ENCODE peak calls at places on chromosome 1, in ten cellular contexts. U is DMS153; H is activated CD4-positive, alpha-beta T cell treated with anti-CD3 and anti-CD28 coated beads, Interleukin-2, amount 50 U/mL, for 1 hour; W is GM10248; P is WTC11; C is ureter; T is fibroblast of pulmonary artery; F is naive thymus-derived CD8-positive, alpha-beta T cell; G is activated naive CD4-positive, alpha-beta T cell; Y is NCI-H774. N is an unnamed sample.

GRCh38 chr1:78472251-78472620 is 18.5 kb upstream of the PTGFR start:
- DNase-seq in G (no peak), F (no peak), W (no peak), U (no peak), H (no peak), P (no peak), T (no peak), C (no peak), Y (no peak), N (no peak)

GRCh38 chr1:201570886-201571624 is 32.1 kb downstream of the NAV1 start:
- DNase-seq in T (no peak), P (peak; percentile 3), G (no peak), Y (no peak), H (no peak), W (no peak), F (no peak), U (peak; percentile 38), C (no peak), N (no peak)

GRCh38 chr1:114671011-114671938 is 1.4 kb upstream of the DENND2C start:
- DNase-seq in H (no peak), T (peak; percentile 31), G (no peak), C (no peak), P (no peak), U (no peak), W (peak; percentile 26), F (no peak), Y (no peak), N (no peak)

GRCh38 chr1:192747942-192748341 is 60.9 kb upstream of the RGS2 start:
- DNase-seq in C (no peak), Y (no peak), P (no peak), G (no peak), F (no peak), H (no peak), U (no peak), T (peak; percentile 82), W (no peak), N (no peak)

GRCh38 chr1:109254621-109255096 is 5.3 kb downstream of the CELSR2 start:
- DNase-seq in Y (no peak), F (no peak), G (no peak), C (no peak), W (no peak), T (no peak), H (no peak), P (no peak), U (no peak), N (no peak)

GRCh38 chr1:224879404-224879803 is 50.1 kb upstream of the DNAH14 start:
- DNase-seq in C (no peak), T (peak; percentile 75), F (no peak), H (no peak), P (no peak), U (no peak), W (no peak), G (no peak), Y (no peak), N (no peak)

GRCh38 chr1:202691846-202692245 is 18.4 kb downstream of the SYT2 start:
- DNase-seq in H (no peak), Y (no peak), C (no peak), T (no peak), G (no peak), P (no peak), F (no peak), U (peak; percentile 56), W (no peak), N (no peak)

GRCh38 chr1:12052008-12052573 is 11.0 kb upstream of the TNFRSF8 start:
- DNase-seq in W (peak; percentile 86), G (no peak), T (peak; percentile 61), F (no peak), P (no peak), U (no peak), H (no peak), Y (no peak), C (peak; percentile 65), N (no peak)

GRCh38 chr1:24484208-24484607 is 18.4 kb upstream of the RCAN3 start:
- DNase-seq in G (no peak), C (no peak), U (no peak), Y (no peak), P (no peak), T (no peak), H (no peak), F (no peak), W (no peak), N (no peak)

GRCh38 chr1:93471284-93471683 is 23.4 kb downstream of the FNBP1L start:
- DNase-seq in C (no peak), T (no peak), W (no peak), H (no peak), G (no peak), F (no peak), Y (no peak), U (no peak), P (peak; percentile 28), N (no peak)

GRCh38 chr1:215005656-215006335 is 76.7 kb upstream of the KCNK2 start:
- DNase-seq in H (no peak), W (no peak), U (no peak), G (no peak), F (no peak), Y (no peak), T (no peak), C (no peak), P (no peak), N (no peak)

GRCh38 chr1:230303822-230304221 is 122.3 kb downstream of the PGBD5 start:
- DNase-seq in T (peak; percentile 81), F (no peak), H (no peak), P (no peak), Y (no peak), U (peak; percentile 94), G (no peak), C (no peak), W (no peak), N (no peak)

GRCh38 chr1:180213401-180214177 is 16.5 kb upstream of the LHX4 start:
- DNase-seq in T (no peak), F (no peak), G (no peak), P (peak; percentile 65), C (no peak), W (peak; percentile 71), H (no peak), U (no peak), Y (no peak), N (no peak)

GRCh38 chr1:32972814-32973428 is 8.3 kb upstream of the RNF19B start:
- DNase-seq in U (peak; percentile 54), H (no peak), W (no peak), G (no peak), T (peak; percentile 46), Y (peak; percentile 78), P (peak; percentile 80), F (no peak), C (peak; percentile 66), N (no peak)

GRCh38 chr1:34412597-34413392 is 236.1 kb downstream of the C1orf94 start:
- DNase-seq in T (no peak), W (no peak), G (no peak), Y (no peak), P (no peak), H (no peak), U (no peak), F (no peak), C (peak; percentile 18), N (no peak)

GRCh38 chr1:2968471-2968881 is 52.8 kb upstream of the ACTRT2 start:
- DNase-seq in P (no peak), G (no peak), T (no peak), C (no peak), Y (no peak), U (peak; percentile 83), F (no peak), W (no peak), H (no peak), N (no peak)

GRCh38 chr1:65195495-65196417 is 47.8 kb downstream of the AK4 start:
- DNase-seq in F (no peak), T (peak; percentile 92), C (no peak), H (no peak), P (no peak), Y (no peak), W (no peak), U (no peak), G (no peak), N (no peak)

GRCh38 chr1:242524571-242525359 is at the start of gene PLD5:
- DNase-seq in F (no peak), U (peak; percentile 63), C (no peak), H (no peak), T (no peak), W (no peak), Y (peak; percentile 68), P (peak; percentile 59), G (no peak), N (no peak)

GRCh38 chr1:211497489-211498045 is 5.6 kb upstream of the RD3 start:
- DNase-seq in P (no peak), Y (peak; percentile 33), F (no peak), C (no peak), W (no peak), T (no peak), H (no peak), U (no peak), G (no peak), N (no peak)

GRCh38 chr1:198681831-198682756 is 43.3 kb downstream of the PTPRC start:
- DNase-seq in W (peak; percentile 62), T (peak; percentile 95), P (no peak), Y (peak; percentile 30), H (peak; percentile 64), G (peak; percentile 37), C (peak; percentile 63), U (peak; percentile 56), F (peak; percentile 93), N (peak; percentile 37)

GRCh38 chr1:109807822-109808680 is 44.3 kb upstream of the EPS8L3 start:
- DNase-seq in H (no peak), C (no peak), Y (no peak), U (no peak), T (no peak), W (no peak), G (no peak), F (no peak), P (no peak), N (no peak)

GRCh38 chr1:32199717-32200072 is 700 bp upstream of the CCDC28B start:
- DNase-seq in T (no peak), Y (peak; percentile 45), W (no peak), G (no peak), C (no peak), P (no peak), F (no peak), H (no peak), U (peak; percentile 38), N (no peak)

GRCh38 chr1:181318858-181319235 is 164.5 kb upstream of the CACNA1E start:
- DNase-seq in P (no peak), T (no peak), W (no peak), F (no peak), G (no peak), H (no peak), Y (no peak), U (no peak), C (no peak), N (no peak)

GRCh38 chr1:9615316-9616063 is 26.8 kb downstream of the TMEM201 start:
- DNase-seq in W (peak; percentile 83), G (peak; percentile 29), F (peak; percentile 57), P (peak; percentile 85), C (no peak), T (peak; percentile 42), U (no peak), Y (no peak), H (peak; percentile 57), N (no peak)

GRCh38 chr1:10793129-10793651 is 3.3 kb downstream of the CASZ1 start:
- DNase-seq in P (no peak), W (no peak), G (no peak), F (no peak), T (peak; percentile 11), C (no peak), U (peak; percentile 53), H (no peak), Y (no peak), N (no peak)

GRCh38 chr1:41240806-41241747 is 1.0 kb downstream of the SCMH1 start:
- DNase-seq in P (peak; percentile 50), W (peak; percentile 70), G (no peak), T (peak; percentile 22), H (peak; percentile 15), C (peak; percentile 59), Y (peak; percentile 45), U (peak; percentile 37), F (peak; percentile 1), N (no peak)

GRCh38 chr1:174174461-174175329 is 15.4 kb downstream of the RABGAP1L start:
- DNase-seq in T (no peak), F (no peak), W (no peak), H (no peak), P (no peak), U (no peak), C (no peak), Y (no peak), G (no peak), N (no peak)

N was measured in esophagus squamous epithelium.